ENCODE peak calls at places on chromosomes 12 and 14, in six cellular contexts. Y, E, G, H, P and X are unnamed samples.

GRCh38 chr12:43273467-43273866 is 278.5 kb downstream of the ADAMTS20 start:
- DNase-seq in Y (no peak), E (peak), G (no peak), H (no peak), P (no peak), X (no peak)

GRCh38 chr12:31117203-31118011 is 43.7 kb downstream of the DDX11 start:
- DNase-seq in Y (peak), E (peak), G (no peak), H (peak), P (peak), X (peak)

GRCh38 chr14:33755358-33755757 is 195.5 kb downstream of the EGLN3 start:
- DNase-seq in Y (no peak), E (no peak), G (no peak), H (no peak), P (no peak), X (no peak)

GRCh38 chr12:7108042-7108927 is 729 bp downstream of the C1RL start:
- DNase-seq in Y (peak), E (peak), G (no peak), H (no peak), P (peak), X (peak)

GRCh38 chr14:92105845-92106094 is 612 bp downstream of the ATXN3 start:
- DNase-seq in Y (peak), E (peak), G (no peak), H (peak), P (peak), X (peak)

GRCh38 chr14:35331605-35332516 is 39.7 kb downstream of the PSMA6 start:
- DNase-seq in Y (no peak), E (peak), G (no peak), H (no peak), P (no peak), X (peak)

GRCh38 chr14:71235865-71236264 is 328.6 kb downstream of the PCNX1 start:
- DNase-seq in Y (no peak), E (peak), G (peak), H (no peak), P (no peak), X (no peak)

GRCh38 chr14:95346820-95347219 is 27.1 kb upstream of the CLMN start:
- DNase-seq in Y (no peak), E (peak), G (no peak), H (no peak), P (no peak), X (no peak)

GRCh38 chr14:75602527-75602926 is 24.1 kb downstream of the FLVCR2 start:
- DNase-seq in Y (no peak), E (no peak), G (no peak), H (no peak), P (no peak), X (no peak)

GRCh38 chr14:100147691-100148464 is 11.6 kb downstream of the DEGS2 start:
- DNase-seq in Y (no peak), E (no peak), G (no peak), H (no peak), P (peak), X (no peak)

GRCh38 chr12:116542345-116542950 is 16.7 kb upstream of the MAP1LC3B2 start:
- DNase-seq in Y (no peak), E (peak), G (no peak), H (no peak), P (no peak), X (no peak)

GRCh38 chr14:100438678-100439592 is 115.8 kb downstream of the SLC25A47 start:
- DNase-seq in Y (no peak), E (peak), G (no peak), H (no peak), P (peak), X (peak)

GRCh38 chr14:73754911-73755360 is 40.8 kb upstream of the PNMA1 start:
- DNase-seq in Y (no peak), E (peak), G (no peak), H (no peak), P (no peak), X (no peak)

GRCh38 chr14:71591929-71592328 is 340.3 kb upstream of the RGS6 start:
- DNase-seq in Y (no peak), E (peak), G (no peak), H (no peak), P (no peak), X (no peak)

GRCh38 chr12:115103884-115104883 is 420.2 kb upstream of the TBX3 start:
- DNase-seq in Y (no peak), E (peak), G (no peak), H (no peak), P (no peak), X (no peak)

GRCh38 chr14:87999282-87999681 is 5.7 kb upstream of the GPR65 start:
- DNase-seq in Y (no peak), E (no peak), G (no peak), H (no peak), P (no peak), X (no peak)

GRCh38 chr14:100192672-100193416 is 33.4 kb upstream of the DEGS2 start:
- DNase-seq in Y (peak), E (peak), G (peak), H (peak), P (peak), X (peak)

GRCh38 chr12:100138048-100138907 is 4.4 kb downstream of the BLTP3B start:
- DNase-seq in Y (no peak), E (peak), G (peak), H (peak), P (no peak), X (peak)

GRCh38 chr14:89365071-89365801 is 51.8 kb downstream of the FOXN3 start:
- DNase-seq in Y (peak), E (no peak), G (no peak), H (no peak), P (peak), X (no peak)

GRCh38 chr14:70212752-70213151 is 24.0 kb upstream of the SLC8A3 start:
- DNase-seq in Y (no peak), E (no peak), G (no peak), H (no peak), P (no peak), X (no peak)

GRCh38 chr12:28830491-28830890 is 318.6 kb upstream of the FAR2 start:
- DNase-seq in Y (no peak), E (no peak), G (no peak), H (no peak), P (no peak), X (no peak)

GRCh38 chr14:61700104-61700886 is 5.0 kb downstream of the HIF1A start:
- DNase-seq in Y (no peak), E (no peak), G (no peak), H (no peak), P (no peak), X (no peak)

GRCh38 chr14:75978249-75978731 is 3.5 kb downstream of the TGFB3 start:
- DNase-seq in Y (no peak), E (no peak), G (no peak), H (peak), P (peak), X (peak)

GRCh38 chr12:129193263-129193871 is 340.1 kb downstream of the GLT1D1 start:
- DNase-seq in Y (no peak), E (peak), G (no peak), H (peak), P (no peak), X (peak)

GRCh38 chr14:69096766-69097475 is 56.0 kb downstream of the DCAF5 start:
- DNase-seq in Y (no peak), E (no peak), G (no peak), H (no peak), P (no peak), X (no peak)

GRCh38 chr14:64992328-64992885 is 5.7 kb downstream of the FNTB start:
- DNase-seq in Y (no peak), E (no peak), G (no peak), H (no peak), P (no peak), X (no peak)

GRCh38 chr14:104681689-104682074 is 7.7 kb upstream of the INF2 start:
- DNase-seq in Y (no peak), E (peak), G (peak), H (no peak), P (peak), X (no peak)

GRCh38 chr12:54958048-54958658 is 26.4 kb downstream of the TESPA1 start:
- DNase-seq in Y (peak), E (peak), G (peak), H (peak), P (no peak), X (peak)

GRCh38 chr12:108811411-108812185 is 45.8 kb downstream of the SSH1 start:
- DNase-seq in Y (no peak), E (no peak), G (no peak), H (no peak), P (no peak), X (no peak)